ENCODE peak calls at places on chromosomes 13 and 19, in eight cellular contexts. O is AG09309, Z is heart left ventricle, K is left lung, T is mucosa of descending colon, Q is HFF-Myc, L is AG04450, I is astrocyte of the cerebellum. J is an unnamed sample.

GRCh38 chr19:33302974-33303790 is 848 bp upstream of the CEBPA start:
- DNase-seq in O (no peak), L (no peak), K (no peak), T (peak; percentile 63), Z (peak; percentile 73), I (no peak), Q (no peak), J (no peak)

GRCh38 chr13:30690282-30691188 is 44.8 kb upstream of the ALOX5AP start:
- DNase-seq in Z (peak; percentile 73), O (peak; percentile 79), I (peak; percentile 82), L (peak; percentile 99), K (peak; percentile 80), T (peak; percentile 82), Q (peak; percentile 96), J (no peak)

GRCh38 chr19:9989504-9989903 is 20.8 kb downstream of the COL5A3 start:
- DNase-seq in T (no peak), I (no peak), Q (no peak), Z (no peak), L (no peak), K (no peak), O (no peak), J (no peak)

GRCh38 chr13:78662467-78662866 is 3.5 kb upstream of the OBI1 start:
- DNase-seq in T (no peak), L (no peak), Q (no peak), K (no peak), I (no peak), O (no peak), Z (no peak), J (no peak)

GRCh38 chr13:29196409-29197074 is 376.4 kb downstream of the MTUS2 start:
- DNase-seq in Z (no peak), L (no peak), K (no peak), Q (no peak), I (no peak), T (no peak), O (no peak), J (no peak)

GRCh38 chr19:42203700-42204099 is 13.8 kb downstream of the DEDD2 start:
- DNase-seq in K (no peak), O (no peak), T (no peak), I (no peak), L (no peak), Z (no peak), Q (no peak), J (no peak)

GRCh38 chr13:50275392-50276063 is 260.3 kb downstream of the KCNRG start:
- DNase-seq in K (no peak), O (no peak), Z (no peak), T (no peak), L (no peak), Q (no peak), I (no peak), J (no peak)

GRCh38 chr13:106874308-106874707 is 306.4 kb upstream of the ARGLU1 start:
- DNase-seq in K (no peak), O (no peak), L (no peak), T (no peak), Z (no peak), Q (no peak), I (no peak), J (no peak)

GRCh38 chr19:10624585-10624984 is 768 bp upstream of the SLC44A2 start:
- DNase-seq in K (no peak), I (no peak), T (peak; percentile 59), Q (no peak), Z (no peak), O (no peak), L (no peak), J (no peak)

GRCh38 chr19:3516675-3517207 is 10.6 kb downstream of the FZR1 start:
- DNase-seq in L (no peak), I (no peak), K (no peak), Z (no peak), Q (no peak), T (peak; percentile 51), O (no peak), J (no peak)

GRCh38 chr13:113857531-113858195 is 6.2 kb downstream of the GAS6 start:
- DNase-seq in I (no peak), K (no peak), L (no peak), Q (no peak), O (no peak), T (no peak), Z (no peak), J (no peak)

GRCh38 chr13:107005577-107005976 is 437.6 kb upstream of the ARGLU1 start:
- DNase-seq in I (no peak), O (no peak), Q (no peak), L (no peak), K (no peak), T (no peak), Z (no peak), J (no peak)

GRCh38 chr13:99980201-99981114 is 1.1 kb upstream of the ZIC2 start:
- DNase-seq in Q (no peak), I (no peak), O (no peak), Z (peak; percentile 78), T (peak; percentile 78), K (peak; percentile 60), L (no peak), J (no peak)

GRCh38 chr19:33812388-33813330 is 16.0 kb downstream of the KCTD15 start:
- DNase-seq in Z (no peak), K (peak; percentile 23), Q (no peak), O (no peak), I (no peak), T (no peak), L (no peak), J (no peak)

GRCh38 chr13:59776924-59777690 is 386.6 kb downstream of the DIAPH3 start:
- DNase-seq in Q (no peak), K (no peak), O (peak; percentile 41), T (no peak), I (peak; percentile 63), L (peak; percentile 30), Z (no peak), J (peak; percentile 10)

GRCh38 chr19:3137139-3137538 is 1.3 kb downstream of the GNA15 start:
- DNase-seq in L (no peak), I (no peak), Q (no peak), K (no peak), T (no peak), O (no peak), Z (peak; percentile 54), J (no peak)

GRCh38 chr19:5031231-5032100 is 62.6 kb downstream of the KDM4B start:
- DNase-seq in T (peak; percentile 88), Q (no peak), I (no peak), K (peak; percentile 81), Z (peak; percentile 91), O (no peak), L (no peak), J (no peak)

GRCh38 chr13:71758823-71759222 is 108.2 kb downstream of the DACH1 start:
- DNase-seq in O (no peak), Q (no peak), Z (no peak), K (no peak), T (no peak), L (no peak), I (no peak), J (peak; percentile 54)

GRCh38 chr19:52566121-52566520 is 4.0 kb upstream of the ZNF701 start:
- DNase-seq in L (no peak), T (no peak), I (no peak), Z (no peak), Q (no peak), O (no peak), K (no peak), J (no peak)

GRCh38 chr19:46859637-46860124 is 1.1 kb upstream of the ARHGAP35 start:
- DNase-seq in L (no peak), Q (peak; percentile 80), I (no peak), K (peak; percentile 56), O (no peak), Z (peak; percentile 83), T (peak; percentile 73), J (no peak)

GRCh38 chr13:46359731-46360130 is 27.3 kb downstream of the RUBCNL start:
- DNase-seq in K (no peak), T (no peak), O (peak; percentile 59), I (no peak), Z (no peak), Q (no peak), L (no peak), J (no peak)

GRCh38 chr19:50252111-50252886 is 48.9 kb downstream of the MYH14 start:
- DNase-seq in K (no peak), Q (no peak), Z (no peak), L (no peak), I (no peak), T (peak; percentile 42), O (no peak), J (no peak)
- TF ChIP-seq CTCF in K (peak; percentile 60), Q (peak; percentile 52), Z (peak; percentile 54), L (peak; percentile 57), I (peak; percentile 60), T (peak; percentile 63), O (peak; percentile 54), J (peak; percentile 63)

DNA sequence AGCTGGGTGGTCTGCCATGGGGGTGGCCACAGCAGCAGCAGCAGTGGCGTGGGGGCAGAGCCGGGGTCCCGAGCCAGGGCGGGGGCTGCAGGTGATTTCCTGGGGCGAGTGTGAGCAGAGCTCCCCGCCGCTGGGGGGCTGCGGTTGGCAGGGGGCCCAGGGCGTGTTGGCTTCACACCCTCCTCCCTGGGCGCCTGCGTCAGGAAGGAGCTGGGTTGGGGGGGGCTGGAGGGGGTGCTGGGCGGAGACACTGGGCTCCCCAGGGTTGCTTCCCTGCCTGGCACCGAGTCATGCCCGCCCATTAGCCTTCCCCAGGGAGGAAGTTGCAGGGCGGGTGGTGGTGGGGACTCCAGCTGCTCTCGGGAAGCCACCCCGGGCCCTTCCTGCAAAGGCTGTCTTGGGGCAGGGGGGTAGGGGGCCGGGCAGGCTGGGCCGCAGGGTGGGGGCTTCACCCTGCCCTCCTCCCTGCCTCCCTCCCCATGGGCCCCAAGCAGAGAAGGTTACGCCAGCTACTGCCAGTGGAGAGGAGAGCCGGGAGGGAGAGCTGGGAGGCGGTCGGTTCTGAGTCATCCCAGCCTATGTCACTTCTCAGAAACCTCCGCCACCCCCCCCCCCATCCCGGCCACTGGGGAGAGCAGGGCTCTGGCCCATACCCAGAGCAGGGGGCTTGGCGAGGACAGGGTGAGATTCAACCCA is 4.6 kb downstream of the MIDN start:
- DNase-seq in Q (no peak), O (peak; percentile 96), I (peak; percentile 88), Z (peak; percentile 96), T (peak; percentile 88), L (peak; percentile 92), K (peak; percentile 95), J (peak; percentile 80)
- H3K4me3 ChIP-seq in Q (peak overlapping the region; percentile 77), O (peak overlapping the region; percentile 56), I (peak overlapping the region; percentile 77), Z (peak overlapping the region; percentile 89), T (no peak overlapping the region), L (peak overlapping the region; percentile 86), K (peak overlapping the region; percentile 99), J (peak overlapping the region; percentile 79)

DNA sequence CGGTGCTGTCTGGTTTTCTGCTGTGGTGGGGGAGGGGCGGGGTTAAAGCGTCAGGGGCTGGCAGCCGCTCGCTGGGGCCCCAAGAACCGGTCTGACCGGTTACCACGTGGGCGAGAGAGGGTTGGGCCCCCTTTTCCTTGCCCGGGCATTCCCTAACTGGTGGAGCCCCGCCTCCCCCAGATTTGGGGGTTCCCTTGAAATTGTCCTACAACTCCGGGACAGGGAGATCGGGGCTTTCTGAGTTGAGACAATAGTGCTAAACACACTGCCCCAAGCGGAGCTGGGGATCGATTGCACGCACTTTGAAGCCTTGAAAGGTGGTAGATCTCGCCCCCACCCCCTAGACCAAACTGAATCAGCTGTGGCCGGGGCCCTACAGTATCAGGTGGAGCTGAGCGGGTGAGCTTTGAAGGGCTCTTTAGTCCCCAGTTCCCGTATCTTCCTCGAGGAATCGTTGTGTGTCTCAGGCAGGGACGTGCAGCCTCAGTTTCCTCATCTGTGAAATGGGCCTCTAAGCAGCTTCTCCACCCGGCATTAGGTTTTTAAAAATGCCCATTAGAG is 4.8 kb downstream of the IER2 start:
- DNase-seq in I (no peak), L (no peak), Q (no peak), T (peak; percentile 95), K (peak; percentile 87), O (no peak), Z (no peak), J (no peak)
- TF ChIP-seq CTCF in I (peak; percentile 42), L (peak; percentile 32), Q (peak; percentile 16), T (no peak), K (no peak), O (peak; percentile 16), Z (peak; percentile 15), J (peak; percentile 23)

GRCh38 chr19:19262190-19263057 is 10.7 kb downstream of the TM6SF2 start:
- DNase-seq in I (no peak), T (no peak), Z (no peak), Q (no peak), O (no peak), K (no peak), L (no peak), J (no peak)
- H3K4me3 ChIP-seq in I (no peak overlapping the region), T (no peak overlapping the region), Z (no peak overlapping the region), Q (no peak overlapping the region), O (no peak overlapping the region), K (no peak overlapping the region), L (no peak overlapping the region), J (no peak overlapping the region)